ENCODE peak calls at places on chromosomes 11 and 22, in six cellular contexts. M is astrocyte; Q is CD8-positive, alpha-beta T cell; S is HCT116; X is adrenal gland; P is IMR-90. V is an unnamed sample. For H3K9me3, the result is how much of the 10 kb centered on the place peaks cover.

GRCh38 chr11:65613091-65613928 is 711 bp downstream of the MAP3K11 start:
- DNase-seq in Q (no peak), X (no peak), S (no peak), M (no peak), P (no peak), V (no peak)

GRCh38 chr22:26438006-26438405 is 8.9 kb downstream of the ASPHD2 start:
- DNase-seq in Q (no peak), M (no peak), P (no peak), X (no peak), S (no peak), V (no peak)

GRCh38 chr22:37082251-37082650 is 27.3 kb downstream of the TMPRSS6 start:
- DNase-seq in X (peak), S (no peak), M (no peak), Q (no peak), P (peak), V (no peak)

GRCh38 chr22:31122532-31123291 is at the start of gene INPP5J:
- DNase-seq in S (peak), Q (no peak), P (peak), X (peak), M (peak), V (no peak)

GRCh38 chr11:134614141-134614540 is 202.1 kb upstream of the B3GAT1 start:
- DNase-seq in Q (no peak), S (no peak), M (no peak), P (no peak), X (no peak), V (no peak)

GRCh38 chr11:122234257-122234656 is 118.2 kb upstream of the BLID start:
- DNase-seq in Q (no peak), P (no peak), X (no peak), S (no peak), M (no peak), V (no peak)

GRCh38 chr11:66336234-66337102 is at the start of gene RIN1:
- DNase-seq in P (peak), S (peak), Q (no peak), M (peak), X (peak), V (peak)

GRCh38 chr11:75450826-75451783 is 18.1 kb upstream of the KLHL35 start:
- DNase-seq in Q (no peak), M (no peak), S (no peak), P (no peak), X (no peak), V (no peak)

GRCh38 chr11:15671216-15671615 is 556.5 kb downstream of the INSC start:
- DNase-seq in M (no peak), X (no peak), Q (no peak), S (no peak), P (no peak), V (no peak)

GRCh38 chr11:119338946-119339580 is 1.6 kb downstream of the C1QTNF5 start:
- DNase-seq in Q (no peak), M (no peak), S (no peak), P (no peak), X (no peak), V (no peak)

GRCh38 chr11:67278939-67279588 is 10.0 kb upstream of the ANKRD13D start:
- DNase-seq in S (no peak), X (no peak), M (no peak), Q (no peak), P (no peak), V (no peak)

GRCh38 chr11:297666-298405 is 1.5 kb downstream of the IFITM5 start:
- DNase-seq in S (no peak), M (no peak), Q (no peak), X (no peak), P (no peak), V (no peak)

DNA sequence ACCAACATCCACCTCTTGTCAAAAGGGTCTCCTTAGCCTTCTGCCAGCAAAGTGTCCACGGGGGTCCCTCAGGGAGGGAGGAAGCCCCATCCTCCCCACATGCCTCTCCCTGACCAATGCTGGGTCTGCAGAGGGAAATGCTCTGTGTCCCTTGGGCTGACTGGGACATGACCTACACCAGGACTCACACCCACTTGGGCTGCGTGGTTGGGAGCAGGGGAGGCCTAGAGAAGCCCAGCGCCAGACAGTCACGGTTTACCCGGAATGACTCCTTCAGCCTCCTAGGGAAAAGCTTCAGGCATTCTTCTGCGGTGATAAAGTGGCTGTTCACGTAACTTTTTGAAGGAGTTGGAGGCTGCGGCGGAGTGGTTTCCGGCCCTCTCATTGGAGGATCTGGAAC is 180.3 kb downstream of the EFCAB6 start:
- DNase-seq in X (no peak), M (no peak), S (no peak), Q (no peak), P (no peak), V (no peak)
- H3K9me3 ChIP-seq in X (under half), M (under half), S (under half), Q (under half), P (under half), V (under half)

GRCh38 chr11:92180226-92180625 is 44.4 kb upstream of the FAT3 start:
- DNase-seq in S (no peak), M (peak), P (no peak), Q (no peak), X (no peak), V (no peak)

GRCh38 chr11:92180664-92181251 is 43.9 kb upstream of the FAT3 start:
- DNase-seq in M (peak), X (no peak), P (peak), Q (no peak), S (no peak), V (no peak)
- H3K4me3 ChIP-seq in M (no peak), X (no peak), P (no peak), Q (no peak), S (no peak), V (no peak)

DNA sequence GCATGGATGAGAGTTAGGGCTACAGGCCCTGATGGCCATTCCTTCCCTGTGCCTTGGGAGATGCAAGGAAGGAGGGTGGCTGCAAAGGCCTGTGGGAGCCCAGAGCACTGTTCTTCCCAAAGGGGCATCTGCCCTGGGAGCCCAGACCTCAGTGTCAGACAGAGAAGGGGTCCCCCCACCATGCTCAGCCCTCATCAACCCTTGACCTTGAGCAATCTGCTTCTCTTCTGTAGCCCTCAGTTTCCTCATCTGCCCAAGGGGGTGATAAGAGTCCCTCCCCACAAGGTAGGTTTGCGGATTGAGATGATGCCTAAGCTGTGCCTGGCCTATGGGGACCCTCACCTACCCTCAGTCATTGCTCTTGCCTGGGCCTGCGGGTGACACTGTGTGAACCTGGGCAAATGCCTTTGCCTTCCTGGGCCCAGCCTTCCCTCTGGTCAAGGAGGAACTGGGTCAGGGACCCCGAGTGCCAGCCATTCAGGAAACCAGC is 47.5 kb downstream of the IGLL5 start:
- DNase-seq in S (no peak), Q (no peak), X (no peak), M (no peak), P (no peak), V (no peak)
- H3K9me3 ChIP-seq in S (under half), Q (under half), X (under half), M (under half), P (under half), V (under half)

GRCh38 chr22:41543854-41544670 is at the start of gene POLR3H:
- DNase-seq in X (peak), M (peak), S (peak), P (peak), Q (peak), V (peak)

GRCh38 chr22:41541484-41541883 is 2.8 kb downstream of the POLR3H start:
- DNase-seq in M (no peak), X (no peak), Q (no peak), P (no peak), S (no peak), V (no peak)

GRCh38 chr22:41542224-41542623 is 2.0 kb downstream of the POLR3H start:
- DNase-seq in P (no peak), S (no peak), M (no peak), X (no peak), Q (no peak), V (no peak)

GRCh38 chr22:41548830-41549211 is 4.6 kb upstream of the POLR3H start:
- DNase-seq in S (no peak), X (no peak), P (no peak), Q (no peak), M (no peak), V (no peak)

GRCh38 chr22:41544671-41545476 is 604 bp upstream of the POLR3H start:
- DNase-seq in Q (no peak), M (no peak), P (no peak), X (no peak), S (no peak), V (no peak)
- H3K4me3 ChIP-seq in Q (peak), M (peak), P (peak), X (no peak), S (peak), V (peak)

DNA sequence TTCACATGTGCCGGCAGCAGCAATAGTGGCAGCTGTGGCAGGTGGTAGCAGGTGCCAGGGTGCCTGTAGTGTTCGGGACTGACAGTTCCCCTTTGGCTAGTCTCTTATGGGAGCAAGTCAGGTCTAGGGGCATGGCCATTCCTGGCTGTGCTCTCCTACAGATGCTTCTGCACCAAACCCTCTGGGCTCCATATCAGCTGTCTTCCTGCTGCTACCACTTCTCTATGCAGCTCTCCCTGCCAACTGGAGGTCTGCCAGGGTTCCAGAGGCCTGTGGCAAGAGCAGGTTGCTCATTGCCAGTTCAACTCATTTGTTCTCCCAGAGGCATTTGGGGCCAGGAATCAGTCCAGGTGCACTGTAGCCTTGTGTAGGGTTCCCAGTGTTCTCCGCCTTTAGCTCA is 473.7 kb downstream of the JRKL start:
- DNase-seq in Q (no peak), S (no peak), P (no peak), M (no peak), X (peak), V (no peak)
- H3K9me3 ChIP-seq in Q (under half), S (under half), P (under half), M (under half), X (under half), V (under half)

V was measured in AG04450.